ENCODE peak calls at places on chromosomes 2 and 18, in four cellular contexts. One of them, this sample, is unnamed. For H3K4me1 and H3K9me3, the result is how much of the 10 kb centered on the place peaks cover.

GRCh38 chr2:5592906-5593305 is 99.3 kb upstream of the SOX11 start:
- DNase-seq in psoas muscle: no peak
- DNase-seq in CD8-positive, alpha-beta memory T cell: no peak
- DNase-seq in IMR-90: peak
- DNase-seq in this sample: no peak

GRCh38 chr2:206212673-206213513 is 53.2 kb downstream of the EEF1B2 start:
- DNase-seq in psoas muscle: no peak
- DNase-seq in CD8-positive, alpha-beta memory T cell: no peak
- DNase-seq in IMR-90: peak
- DNase-seq in this sample: peak

GRCh38 chr2:46147626-46148368 is 149.4 kb upstream of the EPAS1 start:
- DNase-seq in psoas muscle: no peak
- DNase-seq in CD8-positive, alpha-beta memory T cell: no peak
- DNase-seq in IMR-90: peak
- DNase-seq in this sample: no peak

GRCh38 chr2:601387-601698 is 75.9 kb downstream of the TMEM18 start:
- DNase-seq in psoas muscle: no peak
- DNase-seq in CD8-positive, alpha-beta memory T cell: no peak
- DNase-seq in IMR-90: no peak
- DNase-seq in this sample: no peak

GRCh38 chr2:142445023-142445422 is 314.2 kb upstream of the LRP1B start:
- DNase-seq in psoas muscle: no peak
- DNase-seq in CD8-positive, alpha-beta memory T cell: no peak
- DNase-seq in IMR-90: no peak
- DNase-seq in this sample: no peak

GRCh38 chr18:74840492-74841167 is 243.0 kb downstream of the ZNF407 start:
- DNase-seq in psoas muscle: no peak
- DNase-seq in CD8-positive, alpha-beta memory T cell: no peak
- DNase-seq in IMR-90: peak
- DNase-seq in this sample: no peak

GRCh38 chr18:59446012-59446411 is 86.9 kb upstream of the LMAN1 start:
- DNase-seq in psoas muscle: no peak
- DNase-seq in CD8-positive, alpha-beta memory T cell: no peak
- DNase-seq in IMR-90: peak
- DNase-seq in this sample: no peak

GRCh38 chr2:215799194-215799593 is 214.2 kb downstream of the MREG start:
- DNase-seq in psoas muscle: no peak
- DNase-seq in CD8-positive, alpha-beta memory T cell: no peak
- DNase-seq in IMR-90: peak
- DNase-seq in this sample: no peak

GRCh38 chr18:23939896-23940295 is 74.7 kb upstream of the TTC39C start:
- DNase-seq in psoas muscle: no peak
- DNase-seq in CD8-positive, alpha-beta memory T cell: no peak
- DNase-seq in IMR-90: no peak
- DNase-seq in this sample: no peak

GRCh38 chr18:47679864-47680263 is 250.6 kb downstream of the SMAD2 start:
- DNase-seq in psoas muscle: no peak
- DNase-seq in CD8-positive, alpha-beta memory T cell: no peak
- DNase-seq in IMR-90: no peak
- DNase-seq in this sample: no peak

GRCh38 chr18:13446024-13446423 is 227.5 kb downstream of the LDLRAD4 start:
- DNase-seq in psoas muscle: peak
- DNase-seq in CD8-positive, alpha-beta memory T cell: no peak
- DNase-seq in IMR-90: no peak
- DNase-seq in this sample: no peak

GRCh38 chr2:201257941-201258665 is 2.2 kb upstream of the CASP8 start:
- DNase-seq in psoas muscle: peak
- DNase-seq in CD8-positive, alpha-beta memory T cell: peak
- DNase-seq in IMR-90: peak
- DNase-seq in this sample: peak

GRCh38 chr2:12126325-12126724 is 379.9 kb downstream of the LPIN1 start:
- DNase-seq in psoas muscle: no peak
- DNase-seq in CD8-positive, alpha-beta memory T cell: no peak
- DNase-seq in IMR-90: no peak
- DNase-seq in this sample: no peak

GRCh38 chr2:12131975-12132374 is 385.5 kb downstream of the LPIN1 start:
- DNase-seq in psoas muscle: no peak
- DNase-seq in CD8-positive, alpha-beta memory T cell: no peak
- DNase-seq in IMR-90: peak
- DNase-seq in this sample: no peak

DNA sequence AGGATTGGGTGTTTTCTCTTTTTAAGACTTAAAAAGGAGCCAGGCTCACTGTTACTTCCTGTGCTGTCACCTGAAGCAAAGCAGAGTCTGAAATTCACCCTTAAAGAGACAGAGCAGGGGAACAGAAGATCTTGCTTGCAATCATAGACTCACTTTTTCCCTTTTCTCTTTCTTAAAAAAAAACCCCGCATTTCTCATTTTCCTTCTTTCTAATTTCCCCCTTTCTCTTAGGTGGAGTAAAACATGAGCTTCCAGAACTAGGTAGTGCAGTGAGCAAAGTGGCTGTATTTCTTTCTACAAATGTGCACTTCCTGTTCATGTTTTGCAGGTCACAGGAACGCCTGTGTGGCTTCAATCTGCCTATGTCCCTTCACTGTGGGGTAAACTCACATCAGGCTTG is 381.2 kb downstream of the LPIN1 start:
- DNase-seq in psoas muscle: no peak
- DNase-seq in CD8-positive, alpha-beta memory T cell: no peak
- DNase-seq in IMR-90: no peak
- DNase-seq in this sample: no peak
- H3K4me3 ChIP-seq in psoas muscle: no peak
- H3K4me3 ChIP-seq in CD8-positive, alpha-beta memory T cell: peak
- H3K4me3 ChIP-seq in IMR-90: no peak
- H3K4me3 ChIP-seq in this sample: no peak

DNA sequence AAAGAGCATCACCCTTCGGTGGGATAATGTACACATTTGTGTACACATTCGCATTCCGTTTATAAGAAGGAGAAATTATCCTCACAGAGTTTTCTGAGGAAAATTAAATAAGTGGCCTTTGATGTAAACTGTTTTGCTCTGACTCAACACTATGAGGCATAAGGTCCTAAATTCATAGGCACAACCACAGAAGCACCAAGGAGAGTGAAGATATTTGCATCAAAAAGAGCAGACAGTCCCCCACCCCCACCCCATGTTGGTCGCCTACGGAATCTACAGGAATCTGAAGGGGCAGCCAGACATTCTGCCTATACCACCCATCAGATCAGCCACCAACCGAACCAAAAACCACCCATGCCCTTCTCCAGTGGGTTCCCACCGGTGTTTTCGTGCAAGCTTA is 33.0 kb downstream of the BCL11A start:
- DNase-seq in psoas muscle: no peak
- DNase-seq in CD8-positive, alpha-beta memory T cell: no peak
- DNase-seq in IMR-90: peak
- DNase-seq in this sample: peak
- H3K4me1 ChIP-seq in psoas muscle: under half
- H3K4me1 ChIP-seq in CD8-positive, alpha-beta memory T cell: under half
- H3K4me1 ChIP-seq in IMR-90: under half
- H3K4me1 ChIP-seq in this sample: under half

GRCh38 chr2:105840933-105841332 is 96.2 kb downstream of the NCK2 start:
- DNase-seq in psoas muscle: no peak
- DNase-seq in CD8-positive, alpha-beta memory T cell: no peak
- DNase-seq in IMR-90: no peak
- DNase-seq in this sample: no peak
- H3K9me3 ChIP-seq in psoas muscle: under half
- H3K9me3 ChIP-seq in CD8-positive, alpha-beta memory T cell: under half
- H3K9me3 ChIP-seq in IMR-90: under half
- H3K9me3 ChIP-seq in this sample: under half

DNA sequence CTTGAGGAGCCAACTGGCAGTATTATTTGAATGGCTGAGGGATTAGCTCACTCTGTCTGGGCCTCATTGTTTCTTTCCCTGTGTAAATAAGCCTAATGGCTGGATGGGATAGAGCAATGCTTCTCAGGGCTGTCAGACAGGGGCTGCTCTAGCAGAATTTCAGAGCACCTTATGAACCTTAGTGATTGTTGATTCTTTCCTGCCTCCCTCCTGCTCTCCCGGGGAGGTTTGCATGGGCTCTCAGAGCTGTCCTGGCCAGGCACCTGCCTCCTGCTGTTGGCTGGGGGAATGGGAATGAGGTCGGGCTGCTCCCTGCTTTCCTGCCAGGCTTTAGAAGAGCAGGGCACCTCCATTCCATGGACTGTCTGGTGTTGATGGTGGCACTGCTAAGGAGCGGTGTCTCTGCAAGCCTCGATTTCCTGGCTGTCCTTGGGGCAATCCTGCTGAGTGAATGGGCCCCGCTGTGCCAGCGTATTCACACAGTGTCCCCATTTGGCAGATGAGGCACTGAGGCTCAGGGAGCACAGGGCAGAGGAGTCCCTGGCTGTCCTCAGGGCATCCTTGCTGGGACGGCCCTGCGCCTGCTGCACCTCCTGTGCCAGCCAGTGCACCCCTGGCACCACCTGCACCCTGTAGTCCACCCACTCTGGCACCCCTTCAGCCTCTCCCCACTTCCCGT is 468.3 kb upstream of the HS6ST1 start:
- DNase-seq in psoas muscle: no peak
- DNase-seq in CD8-positive, alpha-beta memory T cell: no peak
- DNase-seq in IMR-90: peak
- DNase-seq in this sample: peak
- H3K4me3 ChIP-seq in psoas muscle: no peak
- H3K4me3 ChIP-seq in CD8-positive, alpha-beta memory T cell: no peak
- H3K4me3 ChIP-seq in IMR-90: no peak
- H3K4me3 ChIP-seq in this sample: no peak

DNA sequence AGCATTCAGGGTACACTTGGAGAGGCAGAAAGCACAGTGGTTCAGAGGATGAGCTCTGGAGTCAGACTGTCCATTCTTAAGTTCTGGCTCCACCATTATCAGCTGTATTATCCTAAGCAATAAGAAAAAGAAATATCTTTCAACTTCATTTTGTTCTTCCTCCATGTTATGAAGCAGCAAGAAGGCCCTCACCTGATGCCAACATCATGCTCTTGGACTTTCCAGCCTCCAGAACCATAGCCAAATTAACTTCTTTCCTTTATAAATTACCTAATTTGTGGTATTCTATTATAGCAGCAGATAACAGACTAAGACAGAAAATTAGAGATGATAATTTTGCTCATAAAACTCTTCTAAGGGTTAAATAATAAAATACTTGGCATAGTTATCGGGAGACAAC is 137.1 kb downstream of the RBMS1 start:
- DNase-seq in psoas muscle: no peak
- DNase-seq in CD8-positive, alpha-beta memory T cell: no peak
- DNase-seq in IMR-90: no peak
- DNase-seq in this sample: no peak
- H3K4me1 ChIP-seq in psoas muscle: half or more
- H3K4me1 ChIP-seq in CD8-positive, alpha-beta memory T cell: under half
- H3K4me1 ChIP-seq in IMR-90: under half
- H3K4me1 ChIP-seq in this sample: under half

GRCh38 chr2:112807233-112807807 is 23.0 kb upstream of the IL1A start:
- DNase-seq in psoas muscle: no peak
- DNase-seq in CD8-positive, alpha-beta memory T cell: no peak
- DNase-seq in IMR-90: no peak
- DNase-seq in this sample: no peak
- H3K9me3 ChIP-seq in psoas muscle: under half
- H3K9me3 ChIP-seq in CD8-positive, alpha-beta memory T cell: under half
- H3K9me3 ChIP-seq in IMR-90: under half
- H3K9me3 ChIP-seq in this sample: under half

GRCh38 chr2:67379048-67379447 is 18.1 kb upstream of the ETAA1 start:
- DNase-seq in psoas muscle: no peak
- DNase-seq in CD8-positive, alpha-beta memory T cell: no peak
- DNase-seq in IMR-90: no peak
- DNase-seq in this sample: no peak

GRCh38 chr2:67378555-67378954 is 18.6 kb upstream of the ETAA1 start:
- DNase-seq in psoas muscle: no peak
- DNase-seq in CD8-positive, alpha-beta memory T cell: no peak
- DNase-seq in IMR-90: no peak
- DNase-seq in this sample: no peak

GRCh38 chr2:67374949-67375348 is 22.2 kb upstream of the ETAA1 start:
- DNase-seq in psoas muscle: no peak
- DNase-seq in CD8-positive, alpha-beta memory T cell: no peak
- DNase-seq in IMR-90: peak
- DNase-seq in this sample: no peak

GRCh38 chr2:67374481-67374880 is 22.7 kb upstream of the ETAA1 start:
- DNase-seq in psoas muscle: no peak
- DNase-seq in CD8-positive, alpha-beta memory T cell: no peak
- DNase-seq in IMR-90: peak
- DNase-seq in this sample: peak
- H3K4me3 ChIP-seq in psoas muscle: no peak
- H3K4me3 ChIP-seq in CD8-positive, alpha-beta memory T cell: no peak
- H3K4me3 ChIP-seq in IMR-90: peak
- H3K4me3 ChIP-seq in this sample: no peak

DNA sequence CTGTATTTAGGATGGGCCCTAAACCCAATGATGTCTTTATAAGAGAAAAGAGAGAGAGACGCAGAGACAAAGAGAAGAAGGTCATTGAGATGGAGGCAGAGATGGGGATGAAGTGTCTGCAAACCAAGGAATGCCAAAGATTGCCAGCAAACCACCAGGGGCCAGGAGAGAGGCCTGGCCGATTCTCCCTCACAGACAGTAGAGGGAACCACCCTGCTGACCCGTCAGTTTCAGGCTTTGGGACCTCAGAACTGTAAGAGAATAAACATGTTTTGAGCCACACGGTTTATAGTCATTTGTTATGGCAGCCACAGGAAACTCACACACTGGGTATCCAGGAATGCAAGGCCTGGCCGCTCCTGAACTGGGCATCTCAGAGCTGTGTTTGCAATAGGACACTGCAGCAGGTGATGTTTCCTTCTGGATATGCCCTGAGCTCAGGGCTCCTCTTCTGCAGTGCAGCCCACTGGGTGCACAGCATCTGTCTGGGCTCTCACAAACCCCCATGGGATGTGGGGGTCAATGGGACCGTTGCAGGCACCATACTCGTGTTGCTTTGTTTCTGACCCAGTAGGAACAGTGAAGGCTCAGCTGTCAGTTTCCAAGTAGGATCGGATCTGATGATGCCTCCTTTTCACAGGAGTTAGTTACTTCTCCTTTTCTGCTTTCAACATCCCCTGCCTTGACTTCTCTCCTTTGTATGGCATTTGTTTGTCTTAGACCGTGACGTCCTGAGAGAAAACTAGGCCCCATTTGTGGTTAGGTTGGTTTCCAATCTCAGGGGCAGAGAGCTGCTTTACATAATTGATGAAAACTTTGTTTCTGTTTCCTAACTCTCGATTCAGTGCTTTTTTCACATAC is 20.8 kb downstream of the PTPN18 start:
- DNase-seq in psoas muscle: no peak
- DNase-seq in CD8-positive, alpha-beta memory T cell: no peak
- DNase-seq in IMR-90: no peak
- DNase-seq in this sample: no peak
- H3K4me1 ChIP-seq in psoas muscle: under half
- H3K4me1 ChIP-seq in CD8-positive, alpha-beta memory T cell: under half
- H3K4me1 ChIP-seq in IMR-90: under half
- H3K4me1 ChIP-seq in this sample: under half

This sample was measured in HAP-1.